ENCODE peak calls at places on chromosome 10, in six cellular contexts. W is WTC11; T is stimulated activated CD4-positive, alpha-beta T cell treated with anti-CD3 and anti-CD28 coated beads, Interleukin-2, amount 100 ng/mL, for 48 hours; N is activated naive CD4-positive, alpha-beta T cell treated with Interleukin-2 at 50 U/mL for 16 hours; E is nephron progenitor cell; R is HL-60. U is an unnamed sample.

GRCh38 chr10:86344714-86345161 is 21.9 kb downstream of the GRID1 start:
- DNase-seq in R (no peak), N (no peak), E (no peak), T (no peak), W (peak), U (no peak)

GRCh38 chr10:32239770-32240169 is 107.2 kb downstream of the EPC1 start:
- DNase-seq in T (no peak), E (no peak), W (no peak), R (no peak), N (no peak), U (peak)

GRCh38 chr10:47107226-47107625 is 192.8 kb upstream of the GDF10 start:
- DNase-seq in W (no peak), N (no peak), E (no peak), R (no peak), T (no peak), U (no peak)

GRCh38 chr10:102641880-102642552 is 2.3 kb upstream of the TRIM8 start:
- DNase-seq in R (peak), T (peak), E (peak), W (peak), N (peak), U (peak)

GRCh38 chr10:35363587-35363986 is 27.3 kb downstream of the CCNY start:
- DNase-seq in T (no peak), N (no peak), E (no peak), R (no peak), W (no peak), U (no peak)

GRCh38 chr10:42594246-42594650 is 44.1 kb downstream of the ZNF33B start:
- DNase-seq in R (no peak), T (no peak), W (no peak), E (no peak), N (no peak), U (no peak)

GRCh38 chr10:108454224-108454623 is 1289.7 kb upstream of the SORCS1 start:
- DNase-seq in R (no peak), W (no peak), T (no peak), N (no peak), E (no peak), U (no peak)

GRCh38 chr10:34655286-34656170 is 159.6 kb downstream of the PARD3 start:
- DNase-seq in T (peak), R (peak), N (no peak), E (peak), W (peak), U (peak)

GRCh38 chr10:14093735-14094484 is 236.8 kb downstream of the FRMD4A start:
- DNase-seq in W (peak), E (peak), R (no peak), N (no peak), T (no peak), U (peak)

GRCh38 chr10:61376908-61377368 is 76.2 kb downstream of the TMEM26 start:
- DNase-seq in W (no peak), E (no peak), R (no peak), N (no peak), T (no peak), U (no peak)

GRCh38 chr10:60645928-60646433 is 132.3 kb upstream of the CDK1 start:
- DNase-seq in T (no peak), N (no peak), W (no peak), R (no peak), E (no peak), U (no peak)

GRCh38 chr10:11058965-11059364 is 41.3 kb downstream of the CELF2 start:
- DNase-seq in E (no peak), W (no peak), T (no peak), N (no peak), R (no peak), U (no peak)

GRCh38 chr10:30811665-30812017 is 182.1 kb upstream of the LYZL2 start:
- DNase-seq in W (no peak), T (no peak), E (no peak), R (no peak), N (no peak), U (no peak)

GRCh38 chr10:73773152-73773879 is 8.5 kb upstream of the CHCHD1 start:
- DNase-seq in N (peak), E (no peak), R (no peak), T (no peak), W (no peak), U (no peak)

GRCh38 chr10:113007343-113007771 is 57.3 kb downstream of the TCF7L2 start:
- DNase-seq in N (peak), R (no peak), W (no peak), E (no peak), T (peak), U (no peak)

GRCh38 chr10:74103560-74104248 is 46.9 kb downstream of the AP3M1 start:
- DNase-seq in N (no peak), T (no peak), W (no peak), R (peak), E (no peak), U (peak)

GRCh38 chr10:80172896-80173295 is 32.4 kb downstream of the ANXA11 start:
- DNase-seq in T (no peak), W (no peak), E (no peak), R (no peak), N (no peak), U (no peak)

GRCh38 chr10:102399217-102400021 is 3.9 kb downstream of the NFKB2 start:
- DNase-seq in E (peak), W (peak), T (peak), R (peak), N (peak), U (peak)

GRCh38 chr10:86443069-86443468 is 76.5 kb upstream of the GRID1 start:
- DNase-seq in W (no peak), R (no peak), E (no peak), N (no peak), T (no peak), U (no peak)

GRCh38 chr10:118373786-118374185 is 31.7 kb upstream of the FAM204A start:
- DNase-seq in N (no peak), R (no peak), W (no peak), T (no peak), E (no peak), U (peak)

GRCh38 chr10:86188796-86189558 is 177.6 kb downstream of the GRID1 start:
- DNase-seq in N (no peak), T (no peak), W (no peak), R (no peak), E (no peak), U (no peak)

GRCh38 chr10:72081772-72082590 is 6.4 kb downstream of the SPOCK2 start:
- DNase-seq in T (no peak), E (no peak), R (no peak), N (no peak), W (no peak), U (no peak)

GRCh38 chr10:106863549-106863948 is 301.0 kb downstream of the SORCS1 start:
- DNase-seq in R (no peak), T (no peak), E (no peak), N (no peak), W (peak), U (no peak)

GRCh38 chr10:22597142-22597541 is 117.2 kb downstream of the PIP4K2A start:
- DNase-seq in E (no peak), N (no peak), W (no peak), T (no peak), R (no peak), U (no peak)